ENCODE peak calls at places on chromosomes 13 and 19, in nine cellular contexts. One of them, this sample, is unnamed.

GRCh38 chr13:66205807-66206206 is 1024.3 kb downstream of the PCDH9 start:
- DNase-seq in stimulated activated CD8-positive, alpha-beta memory T cell treated with anti-CD3 and anti-CD28 coated beads, Interleukin-7, amount 100 ng/mL, for 1 hour: no peak
- DNase-seq in NCI-H69: no peak
- DNase-seq in Right ventricle myocardium superior: no peak
- DNase-seq in left ventricle myocardium inferior: no peak
- DNase-seq in germinal center: no peak
- DNase-seq in RWPE2: no peak
- DNase-seq in stimulated activated CD4-positive, alpha-beta T cell treated with anti-CD3 and anti-CD28 coated beads, Interleukin-2, amount 100 ng/mL, for 4 hours: no peak
- DNase-seq in GM04504: no peak
- DNase-seq in this sample: no peak

GRCh38 chr19:7924651-7925170 is 1.2 kb downstream of the CTXN1 start:
- DNase-seq in RWPE2: no peak
- DNase-seq in GM04504: no peak
- DNase-seq in Right ventricle myocardium superior: no peak
- DNase-seq in stimulated activated CD4-positive, alpha-beta T cell treated with anti-CD3 and anti-CD28 coated beads, Interleukin-2, amount 100 ng/mL, for 4 hours: no peak
- DNase-seq in germinal center: no peak
- DNase-seq in left ventricle myocardium inferior: no peak
- DNase-seq in NCI-H69: no peak
- DNase-seq in stimulated activated CD8-positive, alpha-beta memory T cell treated with anti-CD3 and anti-CD28 coated beads, Interleukin-7, amount 100 ng/mL, for 1 hour: no peak
- DNase-seq in this sample: no peak

GRCh38 chr19:4575978-4576933 is 16.8 kb upstream of the SEMA6B start:
- DNase-seq in GM04504: no peak
- DNase-seq in stimulated activated CD4-positive, alpha-beta T cell treated with anti-CD3 and anti-CD28 coated beads, Interleukin-2, amount 100 ng/mL, for 4 hours: peak
- DNase-seq in germinal center: peak
- DNase-seq in stimulated activated CD8-positive, alpha-beta memory T cell treated with anti-CD3 and anti-CD28 coated beads, Interleukin-7, amount 100 ng/mL, for 1 hour: peak
- DNase-seq in Right ventricle myocardium superior: peak
- DNase-seq in NCI-H69: peak
- DNase-seq in RWPE2: no peak
- DNase-seq in left ventricle myocardium inferior: peak
- DNase-seq in this sample: no peak

GRCh38 chr19:2145831-2146241 is 5.5 kb downstream of the AP3D1 start:
- DNase-seq in stimulated activated CD8-positive, alpha-beta memory T cell treated with anti-CD3 and anti-CD28 coated beads, Interleukin-7, amount 100 ng/mL, for 1 hour: no peak
- DNase-seq in NCI-H69: no peak
- DNase-seq in Right ventricle myocardium superior: no peak
- DNase-seq in germinal center: no peak
- DNase-seq in left ventricle myocardium inferior: no peak
- DNase-seq in GM04504: no peak
- DNase-seq in stimulated activated CD4-positive, alpha-beta T cell treated with anti-CD3 and anti-CD28 coated beads, Interleukin-2, amount 100 ng/mL, for 4 hours: no peak
- DNase-seq in RWPE2: no peak
- DNase-seq in this sample: no peak

GRCh38 chr13:79776538-79776937 is 295.6 kb downstream of the NDFIP2 start:
- DNase-seq in GM04504: no peak
- DNase-seq in stimulated activated CD8-positive, alpha-beta memory T cell treated with anti-CD3 and anti-CD28 coated beads, Interleukin-7, amount 100 ng/mL, for 1 hour: no peak
- DNase-seq in Right ventricle myocardium superior: no peak
- DNase-seq in NCI-H69: peak
- DNase-seq in stimulated activated CD4-positive, alpha-beta T cell treated with anti-CD3 and anti-CD28 coated beads, Interleukin-2, amount 100 ng/mL, for 4 hours: no peak
- DNase-seq in left ventricle myocardium inferior: no peak
- DNase-seq in RWPE2: no peak
- DNase-seq in germinal center: no peak
- DNase-seq in this sample: no peak

GRCh38 chr13:61255035-61255796 is 160.4 kb downstream of the PCDH20 start:
- DNase-seq in GM04504: no peak
- DNase-seq in left ventricle myocardium inferior: no peak
- DNase-seq in germinal center: no peak
- DNase-seq in stimulated activated CD8-positive, alpha-beta memory T cell treated with anti-CD3 and anti-CD28 coated beads, Interleukin-7, amount 100 ng/mL, for 1 hour: no peak
- DNase-seq in NCI-H69: peak
- DNase-seq in RWPE2: no peak
- DNase-seq in Right ventricle myocardium superior: no peak
- DNase-seq in stimulated activated CD4-positive, alpha-beta T cell treated with anti-CD3 and anti-CD28 coated beads, Interleukin-2, amount 100 ng/mL, for 4 hours: no peak
- DNase-seq in this sample: no peak

GRCh38 chr19:36140289-36141038 is 598 bp downstream of the CAPNS1 start:
- DNase-seq in stimulated activated CD8-positive, alpha-beta memory T cell treated with anti-CD3 and anti-CD28 coated beads, Interleukin-7, amount 100 ng/mL, for 1 hour: no peak
- DNase-seq in left ventricle myocardium inferior: peak
- DNase-seq in GM04504: no peak
- DNase-seq in RWPE2: no peak
- DNase-seq in Right ventricle myocardium superior: peak
- DNase-seq in germinal center: peak
- DNase-seq in stimulated activated CD4-positive, alpha-beta T cell treated with anti-CD3 and anti-CD28 coated beads, Interleukin-2, amount 100 ng/mL, for 4 hours: no peak
- DNase-seq in NCI-H69: peak
- DNase-seq in this sample: no peak

GRCh38 chr13:77860621-77861020 is 58.0 kb downstream of the EDNRB start:
- DNase-seq in stimulated activated CD8-positive, alpha-beta memory T cell treated with anti-CD3 and anti-CD28 coated beads, Interleukin-7, amount 100 ng/mL, for 1 hour: no peak
- DNase-seq in RWPE2: no peak
- DNase-seq in stimulated activated CD4-positive, alpha-beta T cell treated with anti-CD3 and anti-CD28 coated beads, Interleukin-2, amount 100 ng/mL, for 4 hours: no peak
- DNase-seq in Right ventricle myocardium superior: no peak
- DNase-seq in NCI-H69: peak
- DNase-seq in left ventricle myocardium inferior: no peak
- DNase-seq in GM04504: peak
- DNase-seq in germinal center: no peak
- DNase-seq in this sample: no peak

GRCh38 chr13:113654175-113654560 is 3.8 kb downstream of the ATP4B start:
- DNase-seq in left ventricle myocardium inferior: no peak
- DNase-seq in GM04504: no peak
- DNase-seq in germinal center: no peak
- DNase-seq in stimulated activated CD8-positive, alpha-beta memory T cell treated with anti-CD3 and anti-CD28 coated beads, Interleukin-7, amount 100 ng/mL, for 1 hour: no peak
- DNase-seq in stimulated activated CD4-positive, alpha-beta T cell treated with anti-CD3 and anti-CD28 coated beads, Interleukin-2, amount 100 ng/mL, for 4 hours: no peak
- DNase-seq in RWPE2: no peak
- DNase-seq in NCI-H69: peak
- DNase-seq in Right ventricle myocardium superior: peak
- DNase-seq in this sample: no peak

GRCh38 chr13:107031691-107032090 is 463.8 kb upstream of the ARGLU1 start:
- DNase-seq in RWPE2: no peak
- DNase-seq in left ventricle myocardium inferior: no peak
- DNase-seq in Right ventricle myocardium superior: no peak
- DNase-seq in GM04504: no peak
- DNase-seq in NCI-H69: no peak
- DNase-seq in stimulated activated CD8-positive, alpha-beta memory T cell treated with anti-CD3 and anti-CD28 coated beads, Interleukin-7, amount 100 ng/mL, for 1 hour: no peak
- DNase-seq in stimulated activated CD4-positive, alpha-beta T cell treated with anti-CD3 and anti-CD28 coated beads, Interleukin-2, amount 100 ng/mL, for 4 hours: no peak
- DNase-seq in germinal center: no peak
- DNase-seq in this sample: no peak

GRCh38 chr13:44230736-44231135 is 142.9 kb upstream of the SERP2 start:
- DNase-seq in left ventricle myocardium inferior: no peak
- DNase-seq in NCI-H69: no peak
- DNase-seq in stimulated activated CD8-positive, alpha-beta memory T cell treated with anti-CD3 and anti-CD28 coated beads, Interleukin-7, amount 100 ng/mL, for 1 hour: no peak
- DNase-seq in stimulated activated CD4-positive, alpha-beta T cell treated with anti-CD3 and anti-CD28 coated beads, Interleukin-2, amount 100 ng/mL, for 4 hours: no peak
- DNase-seq in GM04504: no peak
- DNase-seq in Right ventricle myocardium superior: no peak
- DNase-seq in germinal center: no peak
- DNase-seq in RWPE2: no peak
- DNase-seq in this sample: no peak

GRCh38 chr13:40230833-40231266 is 435.6 kb downstream of the FOXO1 start:
- DNase-seq in germinal center: no peak
- DNase-seq in Right ventricle myocardium superior: no peak
- DNase-seq in RWPE2: no peak
- DNase-seq in GM04504: no peak
- DNase-seq in stimulated activated CD4-positive, alpha-beta T cell treated with anti-CD3 and anti-CD28 coated beads, Interleukin-2, amount 100 ng/mL, for 4 hours: no peak
- DNase-seq in left ventricle myocardium inferior: no peak
- DNase-seq in NCI-H69: no peak
- DNase-seq in stimulated activated CD8-positive, alpha-beta memory T cell treated with anti-CD3 and anti-CD28 coated beads, Interleukin-7, amount 100 ng/mL, for 1 hour: no peak
- DNase-seq in this sample: no peak

GRCh38 chr19:31214086-31214485 is 135.2 kb downstream of the TSHZ3 start:
- DNase-seq in RWPE2: peak
- DNase-seq in stimulated activated CD8-positive, alpha-beta memory T cell treated with anti-CD3 and anti-CD28 coated beads, Interleukin-7, amount 100 ng/mL, for 1 hour: peak
- DNase-seq in germinal center: no peak
- DNase-seq in NCI-H69: no peak
- DNase-seq in left ventricle myocardium inferior: peak
- DNase-seq in Right ventricle myocardium superior: peak
- DNase-seq in GM04504: peak
- DNase-seq in stimulated activated CD4-positive, alpha-beta T cell treated with anti-CD3 and anti-CD28 coated beads, Interleukin-2, amount 100 ng/mL, for 4 hours: peak
- DNase-seq in this sample: no peak

GRCh38 chr19:39341122-39341719 is 1.0 kb upstream of the SAMD4B start:
- DNase-seq in left ventricle myocardium inferior: peak
- DNase-seq in GM04504: no peak
- DNase-seq in Right ventricle myocardium superior: peak
- DNase-seq in RWPE2: no peak
- DNase-seq in germinal center: no peak
- DNase-seq in NCI-H69: peak
- DNase-seq in stimulated activated CD4-positive, alpha-beta T cell treated with anti-CD3 and anti-CD28 coated beads, Interleukin-2, amount 100 ng/mL, for 4 hours: no peak
- DNase-seq in stimulated activated CD8-positive, alpha-beta memory T cell treated with anti-CD3 and anti-CD28 coated beads, Interleukin-7, amount 100 ng/mL, for 1 hour: peak
- DNase-seq in this sample: no peak